ENCODE peak calls at places on chromosomes 13 and 19, in four cellular contexts. G is HepG2, A is GM12878, R is K562. J is an unnamed sample.

GRCh38 chr19:35715981-35716734 is 1.6 kb upstream of the KMT2B start:
- DNase-seq in A (no peak), G (peak; percentile 32), R (no peak), J (peak; percentile 87)

GRCh38 chr13:80477641-80478443 is 136.9 kb upstream of the SPRY2 start:
- DNase-seq in G (no peak), R (no peak), A (no peak), J (no peak)

GRCh38 chr13:20428666-20429644 is 96.7 kb downstream of the CRYL1 start:
- DNase-seq in G (no peak), R (no peak), A (no peak), J (no peak)

GRCh38 chr13:30108216-30108912 is 199.0 kb downstream of the KATNAL1 start:
- DNase-seq in G (no peak), A (no peak), R (no peak), J (no peak)

GRCh38 chr19:7670150-7670784 is 1.4 kb downstream of the RETN start:
- DNase-seq in A (no peak), R (no peak), G (no peak), J (peak; percentile 64)

GRCh38 chr13:98214008-98214643 is 37.1 kb upstream of the RNF113B start:
- DNase-seq in A (no peak), R (no peak), G (no peak), J (no peak)

GRCh38 chr19:33335446-33335845 is 33.1 kb upstream of the CEBPA start:
- DNase-seq in G (no peak), A (no peak), R (no peak), J (no peak)

GRCh38 chr13:29922281-29922821 is 71.9 kb upstream of the UBL3 start:
- DNase-seq in G (no peak), R (no peak), A (no peak), J (no peak)

GRCh38 chr13:84873951-84874350 is 925.3 kb downstream of the SLITRK6 start:
- DNase-seq in R (no peak), A (no peak), G (no peak), J (no peak)

GRCh38 chr19:6482343-6482686 is 728 bp upstream of the DENND1C start:
- DNase-seq in A (no peak), G (no peak), R (no peak), J (no peak)

GRCh38 chr13:30998548-30999140 is 66.2 kb downstream of the TEX26 start:
- DNase-seq in R (no peak), G (no peak), A (no peak), J (no peak)

GRCh38 chr19:58044391-58044790 is 10.6 kb downstream of the ZSCAN1 start:
- DNase-seq in A (no peak), R (peak; percentile 8), G (no peak), J (no peak)

GRCh38 chr19:14237011-14237941 is 31.3 kb upstream of the ADGRL1 start:
- DNase-seq in G (no peak), A (no peak), R (no peak), J (no peak)

GRCh38 chr19:1811472-1811894 is 593 bp downstream of the ATP8B3 start:
- DNase-seq in G (peak; percentile 59), A (no peak), R (peak; percentile 81), J (no peak)

GRCh38 chr13:26811636-26812035 is 51.0 kb upstream of the GPR12 start:
- DNase-seq in R (no peak), G (no peak), A (no peak), J (no peak)

GRCh38 chr13:22298530-22298929 is 627.7 kb downstream of the FGF9 start:
- DNase-seq in A (no peak), R (no peak), G (no peak), J (no peak)

GRCh38 chr13:79353698-79354097 is 52.4 kb downstream of the RBM26 start:
- DNase-seq in A (no peak), G (no peak), R (no peak), J (no peak)

GRCh38 chr19:16628984-16629691 is 1.1 kb upstream of the MED26 start:
- DNase-seq in G (no peak), A (peak; percentile 33), R (peak; percentile 58), J (no peak)

GRCh38 chr19:29287061-29287460 is 74.1 kb upstream of the UQCRFS1 start:
- DNase-seq in A (no peak), R (no peak), G (no peak), J (no peak)

GRCh38 chr13:52835071-52835793 is 13.2 kb downstream of the PCDH8 start:
- DNase-seq in R (no peak), A (no peak), G (no peak), J (no peak)

GRCh38 chr13:110869805-110870706 is 44.8 kb downstream of the ANKRD10 start:
- DNase-seq in A (no peak), G (peak; percentile 89), R (peak; percentile 93), J (peak; percentile 59)

GRCh38 chr13:20553309-20553708 is 13.6 kb upstream of the IFT88 start:
- DNase-seq in G (peak; percentile 83), A (no peak), R (no peak), J (no peak)

GRCh38 chr19:652467-653389 is 10.3 kb downstream of the RNF126 start:
- DNase-seq in G (no peak), A (no peak), R (no peak), J (no peak)

GRCh38 chr19:37909661-37910199 is 2.7 kb downstream of the SIPA1L3 start:
- DNase-seq in R (no peak), G (no peak), A (no peak), J (no peak)

GRCh38 chr19:39539165-39539518 is 819 bp downstream of the EID2 start:
- DNase-seq in G (peak; percentile 52), A (no peak), R (peak; percentile 22), J (no peak)

GRCh38 chr13:108855737-108856387 is 226.5 kb downstream of the MYO16 start:
- DNase-seq in A (no peak), G (no peak), R (no peak), J (no peak)

GRCh38 chr13:47897411-47898050 is 103.5 kb downstream of the SUCLA2 start:
- DNase-seq in R (no peak), G (peak; percentile 52), A (no peak), J (no peak)

DNA sequence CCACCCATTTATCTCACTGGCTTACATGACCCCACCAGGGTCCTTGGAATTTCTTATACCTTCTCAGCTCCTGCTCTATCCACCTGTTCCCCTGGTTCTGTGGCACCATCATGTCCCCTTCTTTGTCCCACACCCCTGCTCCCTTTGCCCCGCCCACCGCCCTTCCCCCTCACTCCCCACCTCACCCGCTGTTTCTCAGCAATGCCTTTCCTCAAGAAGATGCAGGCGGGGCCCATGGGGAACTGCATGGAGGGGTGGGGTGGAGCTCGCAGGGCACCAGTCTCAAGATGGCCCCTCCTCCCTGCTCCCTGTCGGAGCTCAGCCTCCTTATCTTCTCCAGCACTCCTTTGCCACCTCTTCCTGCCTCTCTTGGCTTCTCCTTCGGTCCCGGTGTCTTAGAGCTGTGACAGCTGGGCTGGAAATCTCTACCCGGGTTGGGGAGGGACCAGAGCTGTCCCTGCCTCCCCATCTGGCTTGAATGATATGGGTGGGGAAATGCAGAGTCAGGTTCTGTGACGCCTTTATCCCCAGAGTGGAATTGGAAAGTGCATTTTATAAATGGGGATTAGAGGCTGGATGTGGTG is at the start of gene CABP5:
- DNase-seq in R (peak; percentile 39), G (no peak), A (no peak), J (no peak)
- TF ChIP-seq HDAC6 in R (no peak), G (no peak), A (no peak), J (no peak)

DNA sequence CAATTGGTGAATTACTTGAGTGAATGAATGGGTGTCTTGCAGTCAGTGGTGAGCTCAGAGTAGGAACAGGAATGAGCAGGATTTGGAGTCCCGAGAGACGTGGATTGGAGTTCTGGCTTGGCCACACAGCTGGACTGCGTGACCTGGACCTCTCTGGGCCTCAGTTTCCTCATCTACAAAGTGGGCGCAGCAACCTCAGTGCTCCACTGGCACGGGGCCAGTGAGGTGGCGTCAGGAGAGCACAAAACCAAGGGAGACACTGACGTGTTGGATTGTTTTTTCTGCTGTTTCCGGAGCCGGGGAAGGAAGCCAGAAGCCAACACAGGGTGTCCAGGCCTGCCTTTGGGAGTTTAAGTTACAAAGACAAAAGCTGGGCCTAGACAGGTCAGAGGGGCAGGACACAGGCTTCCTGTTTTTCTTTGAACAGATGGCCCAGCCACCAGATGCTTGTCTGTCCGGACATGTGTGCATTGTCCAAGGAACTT is 6.5 kb upstream of the DOCK6 start:
- DNase-seq in R (peak; percentile 72), A (no peak), G (peak; percentile 60), J (no peak)
- TF ChIP-seq HDAC6 in R (no peak), A (no peak), G (no peak), J (no peak)

GRCh38 chr13:39039033-39039432 is 777 bp downstream of the NHLRC3 start:
- DNase-seq in R (peak; percentile 6), A (no peak), G (peak; percentile 12), J (no peak)

GRCh38 chr13:39037880-39038568 is at the start of the genes NHLRC3 and PROSER1:
- DNase-seq in G (peak; percentile 84), R (peak; percentile 86), A (peak; percentile 63), J (peak; percentile 66)

GRCh38 chr13:39038569-39038898 is 278 bp downstream of the NHLRC3 start:
- DNase-seq in A (no peak), R (peak; percentile 25), G (peak; percentile 17), J (no peak)

GRCh38 chr13:39037410-39037879 is 444 bp downstream of the PROSER1 start:
- DNase-seq in R (no peak), A (no peak), G (no peak), J (no peak)

DNA sequence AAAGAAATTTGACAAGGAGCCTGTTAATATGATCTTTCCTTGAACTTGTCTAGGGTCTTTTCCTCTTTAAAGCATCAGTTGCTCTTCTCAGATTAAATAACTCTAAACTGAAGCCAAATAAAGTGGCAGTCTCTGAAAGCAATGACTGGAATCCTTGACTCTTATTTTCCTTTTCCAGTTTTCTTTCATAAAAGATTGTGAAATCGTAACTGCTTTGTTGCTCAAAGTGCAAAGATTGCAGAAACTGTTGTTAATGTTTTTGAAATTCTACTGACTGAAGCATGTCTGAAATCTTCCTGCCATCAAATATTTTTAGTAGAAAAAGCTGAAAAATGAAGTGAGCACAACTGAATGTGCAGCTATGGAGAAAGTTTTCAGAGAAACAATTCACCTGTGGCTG is 1.9 kb downstream of the NHLRC3 start:
- DNase-seq in R (no peak), A (no peak), G (peak; percentile 45), J (no peak)
- TF ChIP-seq HDAC6 in R (no peak), A (no peak), G (no peak), J (no peak)

GRCh38 chr13:24984134-24984533 is 111.8 kb upstream of the PABPC3 start:
- DNase-seq in A (no peak), G (no peak), R (no peak), J (no peak)

GRCh38 chr13:24986826-24987225 is 109.1 kb upstream of the PABPC3 start:
- DNase-seq in R (no peak), G (no peak), A (no peak), J (no peak)

GRCh38 chr13:24983094-24983493 is 112.8 kb upstream of the PABPC3 start:
- DNase-seq in A (no peak), G (no peak), R (no peak), J (no peak)

GRCh38 chr13:24985102-24985501 is 110.8 kb upstream of the PABPC3 start:
- DNase-seq in A (no peak), R (peak; percentile 49), G (no peak), J (no peak)

DNA sequence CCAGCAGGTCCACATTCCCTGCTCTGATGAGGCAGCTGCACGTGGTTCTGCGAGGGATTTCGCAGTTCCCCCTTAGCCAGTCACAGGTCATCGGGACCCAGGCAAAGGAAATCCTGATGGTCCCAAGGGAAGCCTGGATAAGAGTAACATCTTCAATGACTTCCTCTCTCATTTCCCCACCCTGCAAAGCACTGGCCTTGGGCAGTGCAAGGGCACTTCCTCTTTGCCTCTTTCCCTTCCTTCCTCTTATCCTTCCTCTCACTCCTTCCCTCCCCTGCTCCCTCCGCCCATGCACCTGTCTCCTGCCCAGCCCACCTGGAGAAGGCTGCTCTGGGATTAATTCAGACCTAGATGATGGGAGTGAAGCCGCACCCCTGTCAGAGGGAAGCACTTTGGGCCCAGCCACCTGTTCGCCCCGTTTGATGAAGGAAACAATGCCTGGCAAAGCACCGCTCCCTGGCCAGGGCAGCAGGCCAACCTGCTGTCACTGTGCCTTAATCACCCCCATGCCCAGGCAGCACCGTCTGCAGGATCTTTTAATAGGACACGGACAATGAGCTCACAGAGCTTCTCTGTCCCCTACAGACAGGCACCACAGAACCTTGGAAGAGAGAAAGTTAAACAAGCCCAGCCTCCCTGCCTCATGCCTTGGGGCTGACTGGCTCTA is 113.5 kb upstream of the PABPC3 start:
- DNase-seq in R (no peak), G (no peak), A (no peak), J (no peak)
- TF ChIP-seq HDAC6 in R (no peak), G (no peak), A (no peak), J (no peak)

J was measured in H1.